ENCODE peak calls at places on chromosomes 6 and 20, in seven cellular contexts. W is left ventricle myocardium inferior, D is ascending aorta, J is A549, L is fibroblast of mammary gland, U is mesothelial cell of epicardium, M is cardiac fibroblast. B is an unnamed sample.

GRCh38 chr6:72850469-72850868 is 228.6 kb downstream of the KCNQ5 start:
- DNase-seq in D (no peak), J (no peak), L (no peak), U (no peak), W (no peak), M (no peak), B (no peak)

GRCh38 chr20:49230575-49231211 is 11.5 kb downstream of the DDX27 start:
- DNase-seq in U (no peak), J (no peak), W (peak), L (no peak), M (no peak), D (no peak), B (no peak)

GRCh38 chr20:19915111-19915798 is 101.9 kb upstream of the NAA20 start:
- DNase-seq in U (no peak), L (peak), W (no peak), M (peak), D (no peak), J (no peak), B (no peak)

GRCh38 chr6:145028144-145028818 is 707.0 kb downstream of the EPM2A start:
- DNase-seq in L (peak), J (peak), M (peak), D (no peak), U (no peak), W (no peak), B (no peak)

GRCh38 chr6:14758421-14759043 is 487.3 kb upstream of the JARID2 start:
- DNase-seq in J (peak), U (no peak), L (peak), W (no peak), D (no peak), M (peak), B (no peak)

GRCh38 chr6:39927159-39927558 is 7.1 kb downstream of the MOCS1 start:
- DNase-seq in D (no peak), U (no peak), L (peak), J (no peak), M (peak), W (no peak), B (no peak)

GRCh38 chr20:53524589-53525311 is 68.9 kb downstream of the ZNF217 start:
- DNase-seq in W (no peak), L (no peak), J (no peak), M (no peak), U (no peak), D (no peak), B (no peak)

GRCh38 chr20:63092660-63093215 is 86.0 kb upstream of the BHLHE23 start:
- DNase-seq in D (peak), M (no peak), J (no peak), U (no peak), W (peak), L (no peak), B (no peak)

GRCh38 chr20:22414354-22414753 is 170.0 kb downstream of the FOXA2 start:
- DNase-seq in M (peak), J (peak), U (no peak), W (no peak), D (no peak), L (peak), B (no peak)

GRCh38 chr6:154909821-154910220 is 85.3 kb upstream of the TIAM2 start:
- DNase-seq in M (peak), L (peak), W (no peak), J (no peak), U (no peak), D (no peak), B (no peak)

GRCh38 chr6:42689371-42689770 is 33.0 kb downstream of the PRPH2 start:
- DNase-seq in W (no peak), U (no peak), D (no peak), M (no peak), J (no peak), L (no peak), B (no peak)

GRCh38 chr6:160926281-160927276 is 65.0 kb upstream of the MAP3K4 start:
- DNase-seq in W (no peak), D (no peak), L (no peak), U (no peak), J (no peak), M (no peak), B (no peak)

GRCh38 chr6:143514996-143515760 is 3.7 kb upstream of the FUCA2 start:
- DNase-seq in J (no peak), W (peak), L (peak), M (no peak), D (peak), U (no peak), B (no peak)

GRCh38 chr20:51508158-51508557 is 34.4 kb downstream of the NFATC2 start:
- DNase-seq in J (no peak), M (no peak), D (no peak), U (no peak), W (no peak), L (no peak), B (no peak)

GRCh38 chr6:3751730-3752537 is 421 bp upstream of the PXDC1 start:
- DNase-seq in W (peak), L (peak), J (peak), U (peak), M (peak), D (peak), B (peak)

GRCh38 chr20:57442160-57442887 is 51.1 kb downstream of the RBM38 start:
- DNase-seq in U (no peak), J (no peak), L (no peak), W (no peak), D (no peak), M (no peak), B (no peak)

DNA sequence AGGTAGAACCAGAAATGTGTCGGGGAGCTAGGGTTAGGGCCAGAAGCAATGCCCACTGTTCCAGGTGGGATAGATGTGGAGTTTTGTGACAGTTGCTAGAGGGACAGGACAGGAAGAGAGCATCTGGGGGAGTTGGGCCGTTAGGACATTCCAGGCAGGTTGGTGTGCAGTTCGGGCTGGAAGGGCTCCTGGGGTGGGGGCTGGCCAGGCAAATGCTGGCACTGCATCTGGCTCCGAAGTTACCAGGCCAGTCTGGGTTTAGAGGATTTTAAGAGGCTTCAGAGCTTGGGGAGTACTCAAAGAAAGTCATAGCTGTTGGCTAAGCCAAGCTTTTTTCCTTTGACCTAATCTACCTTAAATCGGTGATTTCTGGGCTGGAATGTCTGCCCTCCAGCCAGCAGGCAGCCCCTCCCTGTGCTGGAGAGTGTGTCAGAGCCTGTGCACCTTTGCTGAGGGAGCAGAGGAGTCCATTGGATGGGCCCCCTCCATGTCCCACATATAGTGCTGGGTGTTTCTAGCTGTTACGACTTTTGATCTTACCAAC is 20.8 kb downstream of the PLCG1 start:
- DNase-seq in W (no peak), U (no peak), L (no peak), J (no peak), D (no peak), M (no peak), B (no peak)
- TF ChIP-seq CTCF in W (no peak), U (no peak), L (no peak), J (no peak), D (no peak), M (no peak), B (no peak)

DNA sequence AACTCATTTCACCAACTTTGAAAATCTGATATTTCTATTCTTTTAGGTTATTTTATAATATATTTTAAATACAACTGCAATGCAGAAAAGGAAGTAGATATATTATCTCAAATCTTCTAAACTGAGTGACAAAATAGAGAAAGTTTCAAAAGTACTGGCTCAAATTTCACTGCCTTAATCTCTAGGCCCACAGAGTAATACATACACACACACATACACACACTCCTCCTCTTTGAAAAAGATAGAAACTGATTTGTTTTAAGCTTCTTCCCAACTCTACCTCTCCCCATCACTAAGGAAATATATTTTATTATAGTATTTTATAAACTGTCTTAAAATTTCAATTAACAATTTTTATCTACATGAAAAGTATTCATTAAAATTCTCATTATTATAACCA is 36.2 kb downstream of the ARHGAP18 start:
- DNase-seq in J (no peak), L (no peak), M (no peak), D (no peak), W (no peak), U (no peak), B (no peak)
- TF ChIP-seq CTCF in J (no peak), L (no peak), M (no peak), D (no peak), W (no peak), U (no peak), B (no peak)

DNA sequence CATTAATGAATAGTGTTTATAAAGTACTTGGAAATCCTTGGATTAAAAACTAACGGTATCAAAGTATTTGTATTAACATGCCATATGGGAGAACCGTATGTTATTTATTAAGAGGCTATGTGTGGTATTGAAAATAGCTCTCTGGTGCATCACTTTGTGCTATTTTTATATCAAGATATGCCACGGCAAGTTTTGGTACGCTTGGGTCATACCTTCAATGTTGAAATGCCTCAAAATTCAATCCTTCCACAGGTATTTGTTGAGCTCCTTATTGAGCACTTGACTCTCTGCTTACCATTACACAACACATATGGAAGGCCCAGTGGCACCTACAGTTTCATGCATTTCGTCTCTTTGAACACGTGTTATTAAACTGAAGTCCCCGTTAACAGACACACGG is 647.9 kb downstream of the KIF16B start:
- DNase-seq in M (no peak), U (no peak), J (no peak), W (no peak), L (no peak), D (no peak), B (no peak)
- TF ChIP-seq CTCF in M (no peak), U (no peak), J (no peak), W (no peak), L (no peak), D (no peak), B (no peak)

GRCh38 chr6:63269470-63269869 is 50.3 kb downstream of the LGSN start:
- DNase-seq in L (no peak), D (no peak), J (no peak), M (no peak), U (no peak), W (no peak), B (no peak)
- TF ChIP-seq CTCF in L (no peak), D (no peak), J (no peak), M (no peak), U (no peak), W (no peak), B (no peak)

GRCh38 chr20:45487231-45487635 is 17.7 kb downstream of the WFDC2 start:
- DNase-seq in J (no peak), D (no peak), L (no peak), M (no peak), U (no peak), W (no peak), B (no peak)
- TF ChIP-seq CTCF in J (peak), D (no peak), L (no peak), M (no peak), U (peak), W (no peak), B (no peak)

GRCh38 chr6:27472617-27473400 is at the start of gene ZNF184:
- DNase-seq in J (peak), U (peak), W (peak), M (peak), L (peak), D (peak), B (peak)
- TF ChIP-seq CTCF in J (no peak), U (peak), W (no peak), M (no peak), L (no peak), D (no peak), B (no peak)

B was measured in natural killer cell.